ENCODE peak calls at places on chromosomes 5 and 9, in seven cellular contexts. One of them, this sample, is unnamed.

GRCh38 chr9:129597355-129598088 is 23.4 kb downstream of the C9orf50 start:
- DNase-seq in endodermal cell: peak; percentile 88
- DNase-seq in naive thymus-derived CD4-positive, alpha-beta T cell: no peak
- DNase-seq in cardiac muscle cell: peak; percentile 87
- DNase-seq in left lung: peak; percentile 70
- DNase-seq in CD4-positive, CD25-positive, alpha-beta regulatory T cell: peak; percentile 65
- DNase-seq in PC-9: peak; percentile 77
- DNase-seq in this sample: no peak

GRCh38 chr5:67283988-67284457 is 87.4 kb upstream of the CD180 start:
- DNase-seq in naive thymus-derived CD4-positive, alpha-beta T cell: no peak
- DNase-seq in endodermal cell: no peak
- DNase-seq in CD4-positive, CD25-positive, alpha-beta regulatory T cell: no peak
- DNase-seq in cardiac muscle cell: peak; percentile 62
- DNase-seq in PC-9: no peak
- DNase-seq in left lung: no peak
- DNase-seq in this sample: no peak

GRCh38 chr5:178644826-178645545 is 18.1 kb upstream of the CLK4 start:
- DNase-seq in CD4-positive, CD25-positive, alpha-beta regulatory T cell: no peak
- DNase-seq in PC-9: no peak
- DNase-seq in cardiac muscle cell: peak; percentile 44
- DNase-seq in endodermal cell: no peak
- DNase-seq in naive thymus-derived CD4-positive, alpha-beta T cell: no peak
- DNase-seq in left lung: no peak
- DNase-seq in this sample: no peak

GRCh38 chr9:35659340-35659739 is 1.2 kb downstream of the CCDC107 start:
- DNase-seq in naive thymus-derived CD4-positive, alpha-beta T cell: no peak
- DNase-seq in cardiac muscle cell: peak; percentile 68
- DNase-seq in endodermal cell: no peak
- DNase-seq in CD4-positive, CD25-positive, alpha-beta regulatory T cell: no peak
- DNase-seq in PC-9: peak; percentile 33
- DNase-seq in left lung: no peak
- DNase-seq in this sample: no peak

GRCh38 chr9:137761032-137761431 is 116.5 kb upstream of the CACNA1B start:
- DNase-seq in naive thymus-derived CD4-positive, alpha-beta T cell: no peak
- DNase-seq in CD4-positive, CD25-positive, alpha-beta regulatory T cell: peak; percentile 31
- DNase-seq in left lung: no peak
- DNase-seq in PC-9: no peak
- DNase-seq in cardiac muscle cell: no peak
- DNase-seq in endodermal cell: no peak
- DNase-seq in this sample: no peak

GRCh38 chr5:143200781-143201398 is 202.6 kb downstream of the NR3C1 start:
- DNase-seq in left lung: no peak
- DNase-seq in endodermal cell: no peak
- DNase-seq in naive thymus-derived CD4-positive, alpha-beta T cell: no peak
- DNase-seq in cardiac muscle cell: peak; percentile 89
- DNase-seq in PC-9: no peak
- DNase-seq in CD4-positive, CD25-positive, alpha-beta regulatory T cell: no peak
- DNase-seq in this sample: no peak

GRCh38 chr5:36606437-36607113 is at the start of gene SLC1A3:
- DNase-seq in left lung: peak; percentile 74
- DNase-seq in cardiac muscle cell: peak; percentile 81
- DNase-seq in PC-9: no peak
- DNase-seq in naive thymus-derived CD4-positive, alpha-beta T cell: no peak
- DNase-seq in CD4-positive, CD25-positive, alpha-beta regulatory T cell: peak; percentile 37
- DNase-seq in endodermal cell: peak; percentile 86
- DNase-seq in this sample: peak; percentile 8

GRCh38 chr5:60597570-60597969 is 102.4 kb downstream of the DEPDC1B start:
- DNase-seq in left lung: no peak
- DNase-seq in cardiac muscle cell: no peak
- DNase-seq in naive thymus-derived CD4-positive, alpha-beta T cell: no peak
- DNase-seq in endodermal cell: no peak
- DNase-seq in PC-9: no peak
- DNase-seq in CD4-positive, CD25-positive, alpha-beta regulatory T cell: peak; percentile 39
- DNase-seq in this sample: no peak

GRCh38 chr5:169626779-169627178 is 10.3 kb upstream of the DOCK2 start:
- DNase-seq in PC-9: no peak
- DNase-seq in CD4-positive, CD25-positive, alpha-beta regulatory T cell: no peak
- DNase-seq in naive thymus-derived CD4-positive, alpha-beta T cell: no peak
- DNase-seq in cardiac muscle cell: peak; percentile 96
- DNase-seq in left lung: no peak
- DNase-seq in endodermal cell: no peak
- DNase-seq in this sample: no peak

GRCh38 chr5:76412511-76412910 is 9.4 kb downstream of the IQGAP2 start:
- DNase-seq in PC-9: no peak
- DNase-seq in naive thymus-derived CD4-positive, alpha-beta T cell: no peak
- DNase-seq in cardiac muscle cell: no peak
- DNase-seq in endodermal cell: no peak
- DNase-seq in CD4-positive, CD25-positive, alpha-beta regulatory T cell: no peak
- DNase-seq in left lung: no peak
- DNase-seq in this sample: no peak

GRCh38 chr9:131762356-131762932 is 22.6 kb upstream of the RAPGEF1 start:
- DNase-seq in PC-9: peak; percentile 75
- DNase-seq in cardiac muscle cell: peak; percentile 67
- DNase-seq in naive thymus-derived CD4-positive, alpha-beta T cell: peak; percentile 67
- DNase-seq in endodermal cell: peak; percentile 96
- DNase-seq in left lung: peak; percentile 63
- DNase-seq in CD4-positive, CD25-positive, alpha-beta regulatory T cell: peak; percentile 66
- DNase-seq in this sample: no peak

GRCh38 chr5:171272996-171273970 is 35.8 kb upstream of the TLX3 start:
- DNase-seq in left lung: no peak
- DNase-seq in PC-9: peak; percentile 14
- DNase-seq in endodermal cell: peak; percentile 77
- DNase-seq in cardiac muscle cell: peak; percentile 59
- DNase-seq in CD4-positive, CD25-positive, alpha-beta regulatory T cell: peak; percentile 18
- DNase-seq in naive thymus-derived CD4-positive, alpha-beta T cell: no peak
- DNase-seq in this sample: no peak

GRCh38 chr5:50799596-50799995 is 133.2 kb downstream of the PARP8 start:
- DNase-seq in PC-9: no peak
- DNase-seq in CD4-positive, CD25-positive, alpha-beta regulatory T cell: no peak
- DNase-seq in endodermal cell: no peak
- DNase-seq in cardiac muscle cell: no peak
- DNase-seq in left lung: no peak
- DNase-seq in naive thymus-derived CD4-positive, alpha-beta T cell: no peak
- DNase-seq in this sample: no peak

GRCh38 chr5:63648376-63648775 is 313.9 kb downstream of the HTR1A start:
- DNase-seq in naive thymus-derived CD4-positive, alpha-beta T cell: no peak
- DNase-seq in left lung: no peak
- DNase-seq in PC-9: no peak
- DNase-seq in cardiac muscle cell: no peak
- DNase-seq in CD4-positive, CD25-positive, alpha-beta regulatory T cell: no peak
- DNase-seq in endodermal cell: no peak
- DNase-seq in this sample: no peak

GRCh38 chr9:77897292-77897691 is 134.3 kb downstream of the GNAQ start:
- DNase-seq in CD4-positive, CD25-positive, alpha-beta regulatory T cell: no peak
- DNase-seq in PC-9: no peak
- DNase-seq in left lung: no peak
- DNase-seq in naive thymus-derived CD4-positive, alpha-beta T cell: no peak
- DNase-seq in endodermal cell: peak; percentile 70
- DNase-seq in cardiac muscle cell: peak; percentile 34
- DNase-seq in this sample: no peak

GRCh38 chr5:8961956-8962355 is 583.9 kb downstream of the SEMA5A start:
- DNase-seq in naive thymus-derived CD4-positive, alpha-beta T cell: no peak
- DNase-seq in endodermal cell: peak; percentile 40
- DNase-seq in CD4-positive, CD25-positive, alpha-beta regulatory T cell: no peak
- DNase-seq in cardiac muscle cell: no peak
- DNase-seq in left lung: no peak
- DNase-seq in PC-9: no peak
- DNase-seq in this sample: no peak

GRCh38 chr9:575139-575538 is 266.4 kb upstream of the DMRT1 start:
- DNase-seq in cardiac muscle cell: no peak
- DNase-seq in naive thymus-derived CD4-positive, alpha-beta T cell: no peak
- DNase-seq in PC-9: no peak
- DNase-seq in left lung: no peak
- DNase-seq in CD4-positive, CD25-positive, alpha-beta regulatory T cell: no peak
- DNase-seq in endodermal cell: no peak
- DNase-seq in this sample: no peak

GRCh38 chr5:93250431-93250830 is 330.6 kb downstream of the NR2F1-AS1 start:
- DNase-seq in cardiac muscle cell: peak; percentile 49
- DNase-seq in endodermal cell: no peak
- DNase-seq in PC-9: no peak
- DNase-seq in naive thymus-derived CD4-positive, alpha-beta T cell: no peak
- DNase-seq in CD4-positive, CD25-positive, alpha-beta regulatory T cell: no peak
- DNase-seq in left lung: no peak
- DNase-seq in this sample: no peak

GRCh38 chr5:32612134-32612888 is 27.0 kb downstream of the SUB1 start:
- DNase-seq in left lung: peak; percentile 36
- DNase-seq in endodermal cell: no peak
- DNase-seq in CD4-positive, CD25-positive, alpha-beta regulatory T cell: no peak
- DNase-seq in naive thymus-derived CD4-positive, alpha-beta T cell: no peak
- DNase-seq in cardiac muscle cell: peak; percentile 34
- DNase-seq in PC-9: peak; percentile 14
- DNase-seq in this sample: no peak

GRCh38 chr5:148840531-148840930 is 14.1 kb downstream of the ADRB2 start:
- DNase-seq in CD4-positive, CD25-positive, alpha-beta regulatory T cell: no peak
- DNase-seq in left lung: no peak
- DNase-seq in PC-9: no peak
- DNase-seq in naive thymus-derived CD4-positive, alpha-beta T cell: no peak
- DNase-seq in cardiac muscle cell: no peak
- DNase-seq in endodermal cell: no peak
- DNase-seq in this sample: no peak

GRCh38 chr5:93107141-93107540 is 473.9 kb downstream of the NR2F1-AS1 start:
- DNase-seq in left lung: no peak
- DNase-seq in CD4-positive, CD25-positive, alpha-beta regulatory T cell: no peak
- DNase-seq in cardiac muscle cell: no peak
- DNase-seq in PC-9: no peak
- DNase-seq in naive thymus-derived CD4-positive, alpha-beta T cell: no peak
- DNase-seq in endodermal cell: no peak
- DNase-seq in this sample: no peak

GRCh38 chr5:112146323-112146848 is 272.7 kb downstream of the EPB41L4A start:
- DNase-seq in endodermal cell: no peak
- DNase-seq in naive thymus-derived CD4-positive, alpha-beta T cell: no peak
- DNase-seq in left lung: no peak
- DNase-seq in CD4-positive, CD25-positive, alpha-beta regulatory T cell: no peak
- DNase-seq in PC-9: no peak
- DNase-seq in cardiac muscle cell: peak; percentile 90
- DNase-seq in this sample: no peak

GRCh38 chr5:91229031-91229623 is 154.0 kb downstream of the ARRDC3 start:
- DNase-seq in endodermal cell: no peak
- DNase-seq in left lung: no peak
- DNase-seq in CD4-positive, CD25-positive, alpha-beta regulatory T cell: no peak
- DNase-seq in naive thymus-derived CD4-positive, alpha-beta T cell: no peak
- DNase-seq in PC-9: no peak
- DNase-seq in cardiac muscle cell: no peak
- DNase-seq in this sample: no peak

GRCh38 chr9:36325081-36325828 is 67.0 kb upstream of the GNE start:
- DNase-seq in cardiac muscle cell: no peak
- DNase-seq in left lung: peak; percentile 56
- DNase-seq in naive thymus-derived CD4-positive, alpha-beta T cell: no peak
- DNase-seq in endodermal cell: no peak
- DNase-seq in PC-9: no peak
- DNase-seq in CD4-positive, CD25-positive, alpha-beta regulatory T cell: no peak
- DNase-seq in this sample: no peak

GRCh38 chr9:101528015-101528414 is 5.6 kb upstream of the RNF20 start:
- DNase-seq in left lung: no peak
- DNase-seq in naive thymus-derived CD4-positive, alpha-beta T cell: no peak
- DNase-seq in CD4-positive, CD25-positive, alpha-beta regulatory T cell: no peak
- DNase-seq in cardiac muscle cell: no peak
- DNase-seq in PC-9: no peak
- DNase-seq in endodermal cell: no peak
- DNase-seq in this sample: no peak

GRCh38 chr5:68465133-68465532 is 249.6 kb downstream of the PIK3R1 start:
- DNase-seq in endodermal cell: no peak
- DNase-seq in left lung: no peak
- DNase-seq in naive thymus-derived CD4-positive, alpha-beta T cell: no peak
- DNase-seq in CD4-positive, CD25-positive, alpha-beta regulatory T cell: no peak
- DNase-seq in PC-9: no peak
- DNase-seq in cardiac muscle cell: no peak
- DNase-seq in this sample: no peak

GRCh38 chr9:130451509-130452388 is 7.0 kb downstream of the ASS1 start:
- DNase-seq in cardiac muscle cell: peak; percentile 99
- DNase-seq in naive thymus-derived CD4-positive, alpha-beta T cell: peak; percentile 9
- DNase-seq in PC-9: peak; percentile 94
- DNase-seq in endodermal cell: peak; percentile 89
- DNase-seq in CD4-positive, CD25-positive, alpha-beta regulatory T cell: no peak
- DNase-seq in left lung: peak; percentile 83
- DNase-seq in this sample: no peak

DNA sequence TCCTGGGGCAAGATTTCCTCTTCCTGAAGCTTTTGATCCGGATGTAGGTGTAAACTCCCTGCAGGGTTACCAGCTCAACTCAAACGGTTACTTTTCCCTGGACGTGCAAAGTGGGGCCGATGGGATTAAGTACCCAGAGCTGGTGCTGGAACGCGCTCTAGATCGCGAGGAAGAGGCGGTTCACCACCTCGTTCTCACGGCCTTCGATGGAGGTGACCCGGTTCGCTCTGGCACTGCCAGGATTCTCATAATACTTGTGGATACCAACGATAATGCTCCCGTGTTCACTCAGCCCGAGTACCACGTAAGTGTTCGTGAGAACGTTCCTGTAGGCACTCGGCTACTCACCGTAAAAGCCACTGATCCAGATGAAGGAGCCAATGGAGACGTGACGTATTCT is 820 bp downstream of the PCDHGA4 start:
- DNase-seq in PC-9: no peak
- DNase-seq in left lung: no peak
- DNase-seq in CD4-positive, CD25-positive, alpha-beta regulatory T cell: no peak
- DNase-seq in endodermal cell: no peak
- DNase-seq in naive thymus-derived CD4-positive, alpha-beta T cell: no peak
- DNase-seq in cardiac muscle cell: no peak
- DNase-seq in this sample: no peak
- H3K9me3 ChIP-seq in PC-9: peaks cover 4% of the 10 kb centered on the region
- H3K9me3 ChIP-seq in left lung: peaks cover 83% of the 10 kb centered on the region
- H3K9me3 ChIP-seq in CD4-positive, CD25-positive, alpha-beta regulatory T cell: peaks cover 15% of the 10 kb centered on the region
- H3K9me3 ChIP-seq in endodermal cell: peaks cover 66% of the 10 kb centered on the region
- H3K9me3 ChIP-seq in naive thymus-derived CD4-positive, alpha-beta T cell: no peaks in the 10 kb centered on the region
- H3K9me3 ChIP-seq in cardiac muscle cell: peaks cover 2% of the 10 kb centered on the region
- H3K9me3 ChIP-seq in this sample: no peaks in the 10 kb centered on the region

DNA sequence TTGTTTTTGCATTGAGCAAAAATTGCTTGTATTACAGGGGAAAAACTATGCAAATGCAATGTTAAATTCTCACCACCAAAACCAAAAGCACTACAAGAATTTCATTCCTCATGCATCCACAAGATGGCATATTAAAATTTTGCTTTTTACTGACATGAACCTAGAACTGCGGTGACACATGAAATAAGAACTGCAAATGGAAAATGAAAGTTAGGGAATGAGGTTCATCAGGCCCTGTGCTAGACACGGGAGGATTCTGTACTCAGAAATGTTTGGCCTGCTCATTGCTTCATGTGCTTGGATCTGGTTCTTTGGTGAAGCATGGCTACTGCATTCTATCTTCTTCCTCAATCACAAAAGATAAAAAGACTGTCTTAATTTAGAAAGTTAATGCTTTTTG is 9.1 kb upstream of the RFK start:
- DNase-seq in CD4-positive, CD25-positive, alpha-beta regulatory T cell: peak; percentile 81
- DNase-seq in left lung: no peak
- DNase-seq in naive thymus-derived CD4-positive, alpha-beta T cell: peak; percentile 62
- DNase-seq in cardiac muscle cell: peak; percentile 90
- DNase-seq in PC-9: no peak
- DNase-seq in endodermal cell: no peak
- DNase-seq in this sample: no peak
- H3K4me3 ChIP-seq in CD4-positive, CD25-positive, alpha-beta regulatory T cell: peak overlapping the region; percentile 76
- H3K4me3 ChIP-seq in left lung: no peak overlapping the region
- H3K4me3 ChIP-seq in naive thymus-derived CD4-positive, alpha-beta T cell: peak overlapping the region; percentile 48
- H3K4me3 ChIP-seq in cardiac muscle cell: no peak overlapping the region
- H3K4me3 ChIP-seq in PC-9: peak overlapping the region; percentile 15
- H3K4me3 ChIP-seq in endodermal cell: no peak overlapping the region
- H3K4me3 ChIP-seq in this sample: no peak overlapping the region

GRCh38 chr9:134231330-134231745 is 67.0 kb upstream of the RNU6ATAC start:
- DNase-seq in naive thymus-derived CD4-positive, alpha-beta T cell: no peak
- DNase-seq in cardiac muscle cell: peak; percentile 46
- DNase-seq in PC-9: no peak
- DNase-seq in left lung: no peak
- DNase-seq in CD4-positive, CD25-positive, alpha-beta regulatory T cell: no peak
- DNase-seq in endodermal cell: no peak
- DNase-seq in this sample: no peak
- H3K27me3 ChIP-seq in naive thymus-derived CD4-positive, alpha-beta T cell: no peaks in the 10 kb centered on the region
- H3K27me3 ChIP-seq in cardiac muscle cell: no peaks in the 10 kb centered on the region
- H3K27me3 ChIP-seq in PC-9: peaks cover 72% of the 10 kb centered on the region
- H3K27me3 ChIP-seq in left lung: no peaks in the 10 kb centered on the region
- H3K27me3 ChIP-seq in CD4-positive, CD25-positive, alpha-beta regulatory T cell: no peaks in the 10 kb centered on the region
- H3K27me3 ChIP-seq in endodermal cell: no peaks in the 10 kb centered on the region
- H3K27me3 ChIP-seq in this sample: no peaks in the 10 kb centered on the region

GRCh38 chr5:40478766-40479165 is 200.9 kb upstream of the PTGER4 start:
- DNase-seq in naive thymus-derived CD4-positive, alpha-beta T cell: no peak
- DNase-seq in endodermal cell: no peak
- DNase-seq in CD4-positive, CD25-positive, alpha-beta regulatory T cell: no peak
- DNase-seq in PC-9: no peak
- DNase-seq in cardiac muscle cell: no peak
- DNase-seq in left lung: no peak
- DNase-seq in this sample: no peak
- H3K9me3 ChIP-seq in naive thymus-derived CD4-positive, alpha-beta T cell: no peaks in the 10 kb centered on the region
- H3K9me3 ChIP-seq in endodermal cell: no peaks in the 10 kb centered on the region
- H3K9me3 ChIP-seq in CD4-positive, CD25-positive, alpha-beta regulatory T cell: no peaks in the 10 kb centered on the region
- H3K9me3 ChIP-seq in PC-9: peaks cover 4% of the 10 kb centered on the region
- H3K9me3 ChIP-seq in cardiac muscle cell: no peaks in the 10 kb centered on the region
- H3K9me3 ChIP-seq in left lung: no peaks in the 10 kb centered on the region
- H3K9me3 ChIP-seq in this sample: no peaks in the 10 kb centered on the region